ENCODE peak calls at places on chromosomes 3 and 15, in nine cellular contexts. K is heart left ventricle, C is right lobe of liver, D is Peyer's patch, X is uterus, Y is left ventricle myocardium inferior, T is psoas muscle, A is body of pancreas, L is neural progenitor cell. S is an unnamed sample.

GRCh38 chr3:161117646-161118045 is 12.5 kb upstream of the B3GALNT1 start:
- DNase-seq in A (no peak), D (no peak), C (no peak), L (no peak), T (no peak), Y (no peak), K (no peak), X (no peak), S (no peak)

GRCh38 chr3:188348445-188349244 is 194.7 kb downstream of the LPP start:
- DNase-seq in D (peak), L (no peak), Y (peak), T (peak), X (peak), K (peak), C (peak), A (peak), S (no peak)

GRCh38 chr3:188339410-188340295 is 185.7 kb downstream of the LPP start:
- DNase-seq in L (no peak), D (no peak), K (no peak), T (no peak), X (no peak), C (no peak), A (no peak), Y (no peak), S (no peak)

GRCh38 chr3:137764001-137764433 is at the start of gene SOX14:
- DNase-seq in L (peak), T (no peak), K (no peak), C (peak), A (peak), Y (no peak), X (no peak), D (no peak), S (peak)

GRCh38 chr15:65184305-65184943 is 718 bp downstream of the CLPX start:
- DNase-seq in C (peak), X (peak), L (peak), T (peak), D (peak), K (peak), Y (peak), A (peak), S (peak)

GRCh38 chr15:84752700-84753099 is 4.3 kb downstream of the ZNF592 start:
- DNase-seq in A (no peak), D (no peak), L (no peak), C (peak), Y (no peak), X (no peak), T (no peak), K (no peak), S (no peak)

GRCh38 chr3:150443331-150443741 is 35.2 kb downstream of the TSC22D2 start:
- DNase-seq in D (no peak), K (no peak), T (no peak), L (no peak), X (no peak), A (no peak), C (no peak), Y (no peak), S (no peak)

GRCh38 chr3:62718515-62719320 is 156.5 kb downstream of the CADPS start:
- DNase-seq in Y (no peak), C (no peak), T (no peak), X (no peak), D (no peak), K (no peak), A (no peak), L (no peak), S (no peak)

GRCh38 chr15:37824717-37825382 is 109.6 kb upstream of the TMCO5A start:
- DNase-seq in L (no peak), Y (no peak), X (no peak), D (no peak), T (peak), C (no peak), A (no peak), K (no peak), S (no peak)

GRCh38 chr3:52523386-52524257 is 10.0 kb downstream of the NT5DC2 start:
- DNase-seq in D (no peak), K (peak), X (no peak), C (peak), A (no peak), T (peak), L (no peak), Y (peak), S (no peak)

GRCh38 chr3:102057781-102058421 is 208.6 kb downstream of the NFKBIZ start:
- DNase-seq in L (no peak), D (no peak), T (no peak), C (no peak), K (no peak), A (no peak), Y (no peak), X (no peak), S (no peak)

GRCh38 chr3:104297617-104298016 is 1069.1 kb upstream of the ALCAM start:
- DNase-seq in K (no peak), C (no peak), T (no peak), D (no peak), L (no peak), Y (no peak), A (no peak), X (no peak), S (no peak)

GRCh38 chr3:27533718-27534578 is 49.8 kb upstream of the SLC4A7 start:
- DNase-seq in X (peak), C (peak), Y (peak), L (peak), T (peak), D (peak), A (no peak), K (no peak), S (peak)

GRCh38 chr3:61605589-61606175 is 44.3 kb downstream of the PTPRG start:
- DNase-seq in L (no peak), K (no peak), C (no peak), X (no peak), D (no peak), Y (no peak), A (no peak), T (no peak), S (no peak)
- H3K4me3 ChIP-seq in L (no peak), K (no peak), C (no peak), X (no peak), D (no peak), Y (no peak), A (no peak), T (no peak), S (no peak)

DNA sequence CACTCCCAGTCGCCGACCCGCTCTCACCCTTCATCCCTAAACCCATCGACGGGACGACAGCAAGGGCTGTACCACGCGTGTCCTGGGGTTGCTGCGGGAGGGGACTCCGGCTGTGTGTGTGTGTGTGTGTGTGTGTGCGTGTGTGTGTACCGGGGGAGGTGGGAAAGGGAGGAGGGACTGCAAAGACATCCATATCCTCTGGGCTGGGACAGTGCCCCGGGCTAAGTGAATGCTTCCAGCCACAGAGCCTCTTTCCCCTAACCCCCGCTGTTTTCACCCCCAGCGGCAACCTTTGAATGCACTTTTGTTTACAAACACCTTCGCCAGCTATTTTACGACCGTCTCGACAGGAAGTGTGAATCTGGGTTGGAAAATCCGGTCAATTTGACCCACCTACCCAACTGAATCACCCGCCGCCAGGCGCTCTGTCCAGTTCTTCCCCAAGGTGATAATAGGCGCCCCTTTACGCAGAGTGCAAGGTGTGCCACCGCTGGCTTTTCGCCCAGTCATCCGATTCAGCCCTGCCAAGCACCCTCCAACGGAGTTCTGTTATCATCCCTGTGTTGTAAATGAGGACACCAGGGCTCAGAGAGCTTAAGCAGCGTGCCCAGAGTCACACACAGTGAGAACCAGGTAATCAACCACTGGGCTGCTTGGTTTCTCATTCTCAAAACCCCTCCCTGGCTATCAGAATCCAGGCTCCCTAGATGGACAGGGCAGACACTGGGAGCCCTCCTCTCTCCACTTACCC is 719 bp upstream of the AMOTL2 start:
- DNase-seq in L (peak), D (peak), X (peak), T (peak), C (peak), K (no peak), Y (peak), A (peak), S (peak)
- H3K4me3 ChIP-seq in L (peak), D (peak), X (peak), T (peak), C (peak), K (peak), Y (peak), A (peak), S (peak)

GRCh38 chr3:10242182-10243065 is 5.8 kb upstream of the TATDN2 start:
- DNase-seq in L (no peak), Y (no peak), K (no peak), D (peak), X (no peak), T (no peak), C (no peak), A (no peak), S (no peak)
- H3K4me3 ChIP-seq in L (no peak), Y (no peak), K (no peak), D (no peak), X (no peak), T (no peak), C (no peak), A (no peak), S (no peak)

GRCh38 chr15:63842626-63843025 is 8.9 kb upstream of the HERC1 start:
- DNase-seq in X (no peak), T (no peak), L (no peak), A (no peak), C (no peak), K (no peak), Y (no peak), D (no peak), S (no peak)

GRCh38 chr15:63837032-63837431 is 3.3 kb upstream of the HERC1 start:
- DNase-seq in Y (no peak), T (no peak), L (no peak), A (no peak), D (no peak), X (no peak), K (no peak), C (no peak), S (no peak)

GRCh38 chr15:63843901-63844317 is 10.2 kb upstream of the HERC1 start:
- DNase-seq in C (no peak), D (no peak), A (no peak), K (no peak), X (no peak), T (no peak), L (no peak), Y (no peak), S (no peak)

GRCh38 chr15:63836579-63836978 is 2.8 kb upstream of the HERC1 start:
- DNase-seq in T (no peak), Y (no peak), C (no peak), A (no peak), D (no peak), K (no peak), L (no peak), X (peak), S (no peak)

GRCh38 chr15:63839717-63840116 is 6.0 kb upstream of the HERC1 start:
- DNase-seq in D (no peak), Y (no peak), T (no peak), X (no peak), A (no peak), K (no peak), L (no peak), C (no peak), S (no peak)
- H3K4me3 ChIP-seq in D (no peak), Y (no peak), T (no peak), X (no peak), A (no peak), K (no peak), L (no peak), C (no peak), S (no peak)

DNA sequence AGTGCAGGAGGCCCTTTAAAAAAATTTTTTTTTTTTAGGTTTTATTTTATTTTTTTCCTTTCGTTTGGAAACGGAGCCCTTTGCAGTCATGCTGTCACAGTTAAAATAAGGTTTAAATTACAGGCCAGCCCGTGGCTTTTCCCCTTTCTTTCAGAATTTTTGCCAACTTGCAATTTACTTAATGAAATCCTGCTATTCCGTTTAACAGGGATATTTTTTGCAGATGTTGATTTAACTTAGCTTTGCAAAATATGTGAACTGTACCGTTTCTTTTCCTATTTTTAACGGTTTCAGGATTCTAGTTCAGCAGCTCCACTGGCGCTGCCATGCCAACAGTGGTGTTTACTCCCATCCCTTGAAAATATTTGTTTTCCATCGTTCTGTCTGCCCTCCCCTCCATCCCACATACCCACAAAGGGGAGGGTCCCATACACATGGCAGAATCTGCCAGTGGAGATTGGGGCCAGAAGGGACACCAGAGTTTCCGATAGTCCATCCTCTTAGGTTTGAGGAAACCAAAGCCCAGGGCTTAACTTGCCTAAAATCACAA is 54.3 kb downstream of the SMAD6 start:
- DNase-seq in Y (no peak), T (no peak), K (no peak), D (no peak), A (no peak), C (no peak), L (no peak), X (no peak), S (no peak)
- H3K4me3 ChIP-seq in Y (no peak), T (no peak), K (no peak), D (no peak), A (no peak), C (no peak), L (no peak), X (no peak), S (no peak)

GRCh38 chr3:57199895-57200297 is at the start of gene HESX1:
- DNase-seq in T (no peak), C (no peak), Y (no peak), K (no peak), A (no peak), X (no peak), L (peak), D (no peak), S (no peak)
- H3K4me3 ChIP-seq in T (no peak), C (no peak), Y (no peak), K (no peak), A (no peak), X (no peak), L (peak), D (no peak), S (no peak)

GRCh38 chr3:57594144-57594543 is 3.0 kb downstream of the ARF4 start:
- DNase-seq in X (no peak), K (no peak), A (no peak), C (no peak), T (no peak), Y (no peak), D (no peak), L (no peak), S (no peak)
- H3K4me3 ChIP-seq in X (no peak), K (no peak), A (no peak), C (no peak), T (peak), Y (peak), D (no peak), L (no peak), S (no peak)

DNA sequence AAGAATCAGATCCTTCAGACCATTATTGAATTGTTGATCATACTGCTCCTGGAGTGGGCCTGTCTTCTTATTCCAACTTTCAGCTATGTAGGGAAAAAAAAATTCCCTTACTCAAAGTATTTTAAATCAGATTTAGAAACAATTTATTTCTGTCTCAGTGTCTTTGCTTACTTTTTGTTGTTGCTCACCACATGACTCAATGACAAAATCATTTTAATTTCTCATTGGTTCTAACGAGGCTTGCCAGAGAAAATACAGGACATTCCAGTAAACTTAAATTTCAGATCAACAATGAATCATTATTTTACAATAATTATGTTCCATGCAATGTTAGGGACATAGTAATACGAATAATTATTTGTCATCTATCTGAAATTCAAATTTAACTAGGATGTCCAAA is 748.5 kb upstream of the CBLB start:
- DNase-seq in K (no peak), Y (no peak), T (no peak), A (no peak), D (no peak), L (no peak), C (no peak), X (no peak), S (no peak)
- H3K4me3 ChIP-seq in K (no peak), Y (no peak), T (no peak), A (no peak), D (no peak), L (no peak), C (no peak), X (no peak), S (no peak)

GRCh38 chr3:146470424-146470990 is 1.1 kb upstream of the PLSCR2 start:
- DNase-seq in C (no peak), Y (no peak), X (no peak), A (no peak), T (no peak), L (no peak), K (no peak), D (no peak), S (no peak)
- H3K4me3 ChIP-seq in C (no peak), Y (no peak), X (no peak), A (no peak), T (no peak), L (no peak), K (no peak), D (peak), S (no peak)

DNA sequence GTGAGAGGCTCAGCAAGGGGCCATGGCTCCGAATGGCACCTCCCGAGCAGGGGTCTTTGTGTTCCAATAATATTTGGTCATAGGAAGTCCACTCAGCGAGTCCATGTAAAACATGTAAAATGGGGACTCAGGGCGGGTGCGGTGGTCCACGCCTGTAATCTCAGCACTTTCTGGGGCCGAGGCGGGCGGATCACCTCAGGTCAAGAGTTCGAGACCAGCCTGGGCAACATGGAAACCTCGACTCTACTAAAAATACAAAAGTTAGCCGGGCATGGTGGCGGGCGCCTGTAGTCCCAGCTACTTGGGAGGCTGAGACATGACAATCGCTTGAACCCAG is 26.4 kb downstream of the EFCC1 start:
- DNase-seq in A (no peak), C (no peak), K (no peak), L (no peak), T (no peak), D (no peak), Y (no peak), X (no peak), S (no peak)
- H3K4me3 ChIP-seq in A (peak), C (peak), K (peak), L (peak), T (peak), D (peak), Y (peak), X (peak), S (peak)

S was measured in lung.